ENCODE peak calls at places on chromosomes 3 and 15, in five cellular contexts. One of them, this sample, is unnamed.
A peak's percentile ranks its signal among the peaks of the same experiment; 100 is the strongest.

GRCh38 chr3:99709686-99710085 is 71.3 kb downstream of the COL8A1 start:
- DNase-seq in IMR-90: no peak
- DNase-seq in substantia nigra: no peak
- DNase-seq in EL: no peak
- DNase-seq in body of pancreas: no peak
- DNase-seq in this sample: no peak

GRCh38 chr3:13275376-13276005 is 144.6 kb downstream of the NUP210 start:
- DNase-seq in IMR-90: no peak
- DNase-seq in substantia nigra: no peak
- DNase-seq in EL: no peak
- DNase-seq in body of pancreas: no peak
- DNase-seq in this sample: no peak

GRCh38 chr15:92705693-92706618 is 50.4 kb upstream of the FAM174B start:
- DNase-seq in IMR-90: no peak
- DNase-seq in substantia nigra: no peak
- DNase-seq in EL: no peak
- DNase-seq in body of pancreas: no peak
- DNase-seq in this sample: no peak

GRCh38 chr3:186583820-186584219 is 13.3 kb downstream of the DNAJB11 start:
- DNase-seq in IMR-90: peak; percentile 74
- DNase-seq in substantia nigra: no peak
- DNase-seq in EL: no peak
- DNase-seq in body of pancreas: no peak
- DNase-seq in this sample: no peak

GRCh38 chr3:43210049-43211027 is 76.0 kb upstream of the SNRK start:
- DNase-seq in IMR-90: no peak
- DNase-seq in substantia nigra: no peak
- DNase-seq in EL: no peak
- DNase-seq in body of pancreas: peak; percentile 57
- DNase-seq in this sample: no peak

GRCh38 chr3:79032686-79033318 is 735.0 kb downstream of the ROBO1 start:
- DNase-seq in IMR-90: peak; percentile 67
- DNase-seq in substantia nigra: no peak
- DNase-seq in EL: peak; percentile 68
- DNase-seq in body of pancreas: peak; percentile 10
- DNase-seq in this sample: peak; percentile 48

GRCh38 chr15:66006986-66007385 is 137.7 kb downstream of the RAB11A start:
- DNase-seq in IMR-90: no peak
- DNase-seq in substantia nigra: no peak
- DNase-seq in EL: peak; percentile 7
- DNase-seq in body of pancreas: no peak
- DNase-seq in this sample: peak; percentile 4

GRCh38 chr15:41798607-41799487 is 24.6 kb downstream of the MAPKBP1 start:
- DNase-seq in IMR-90: no peak
- DNase-seq in substantia nigra: no peak
- DNase-seq in EL: peak; percentile 58
- DNase-seq in body of pancreas: no peak
- DNase-seq in this sample: peak; percentile 8

GRCh38 chr3:168417016-168417415 is 321.3 kb upstream of the GOLIM4 start:
- DNase-seq in IMR-90: no peak
- DNase-seq in substantia nigra: no peak
- DNase-seq in EL: no peak
- DNase-seq in body of pancreas: no peak
- DNase-seq in this sample: no peak

GRCh38 chr3:71328917-71329316 is 254.6 kb downstream of the FOXP1 start:
- DNase-seq in IMR-90: no peak
- DNase-seq in substantia nigra: no peak
- DNase-seq in EL: no peak
- DNase-seq in body of pancreas: no peak
- DNase-seq in this sample: no peak

GRCh38 chr15:29888651-29889050 is 66.4 kb upstream of the TJP1 start:
- DNase-seq in IMR-90: peak; percentile 77
- DNase-seq in substantia nigra: no peak
- DNase-seq in EL: peak; percentile 79
- DNase-seq in body of pancreas: no peak
- DNase-seq in this sample: peak; percentile 40

GRCh38 chr3:183015185-183015584 is 34.8 kb upstream of the DCUN1D1 start:
- DNase-seq in IMR-90: no peak
- DNase-seq in substantia nigra: no peak
- DNase-seq in EL: no peak
- DNase-seq in body of pancreas: no peak
- DNase-seq in this sample: no peak

GRCh38 chr3:113838631-113839209 is at the start of gene GRAMD1C:
- DNase-seq in IMR-90: peak; percentile 88
- DNase-seq in substantia nigra: peak; percentile 89
- DNase-seq in EL: peak; percentile 88
- DNase-seq in body of pancreas: peak; percentile 91
- DNase-seq in this sample: peak; percentile 83

GRCh38 chr15:75425966-75426500 is 25.5 kb downstream of the SIN3A start:
- DNase-seq in IMR-90: no peak
- DNase-seq in substantia nigra: no peak
- DNase-seq in EL: no peak
- DNase-seq in body of pancreas: no peak
- DNase-seq in this sample: no peak

GRCh38 chr15:99961011-99961441 is 227.8 kb upstream of the LYSMD4 start:
- DNase-seq in IMR-90: no peak
- DNase-seq in substantia nigra: peak; percentile 8
- DNase-seq in EL: no peak
- DNase-seq in body of pancreas: peak; percentile 38
- DNase-seq in this sample: no peak

GRCh38 chr3:123036352-123037014 is 8.9 kb upstream of the SEMA5B start:
- DNase-seq in IMR-90: peak; percentile 66
- DNase-seq in substantia nigra: no peak
- DNase-seq in EL: peak; percentile 44
- DNase-seq in body of pancreas: no peak
- DNase-seq in this sample: no peak

GRCh38 chr3:67598814-67599556 is 55.4 kb downstream of the SUCLG2 start:
- DNase-seq in IMR-90: no peak
- DNase-seq in substantia nigra: no peak
- DNase-seq in EL: no peak
- DNase-seq in body of pancreas: no peak
- DNase-seq in this sample: no peak

GRCh38 chr15:58551764-58552504 is 120.1 kb downstream of the LIPC start:
- DNase-seq in IMR-90: peak; percentile 96
- DNase-seq in substantia nigra: no peak
- DNase-seq in EL: peak; percentile 87
- DNase-seq in body of pancreas: peak; percentile 27
- DNase-seq in this sample: peak; percentile 90

GRCh38 chr3:64097920-64098319 is 74.6 kb upstream of the PSMD6 start:
- DNase-seq in IMR-90: no peak
- DNase-seq in substantia nigra: no peak
- DNase-seq in EL: no peak
- DNase-seq in body of pancreas: no peak
- DNase-seq in this sample: no peak

GRCh38 chr3:197847866-197848401 is 56.9 kb downstream of the LRCH3 start:
- DNase-seq in IMR-90: peak; percentile 42
- DNase-seq in substantia nigra: no peak
- DNase-seq in EL: peak; percentile 48
- DNase-seq in body of pancreas: no peak
- DNase-seq in this sample: peak; percentile 8

GRCh38 chr3:148737104-148737525 is 39.4 kb downstream of the AGTR1 start:
- DNase-seq in IMR-90: peak; percentile 6
- DNase-seq in substantia nigra: no peak
- DNase-seq in EL: peak; percentile 76
- DNase-seq in body of pancreas: peak; percentile 52
- DNase-seq in this sample: no peak

GRCh38 chr3:125102470-125102869 is 46.7 kb upstream of the HEG1 start:
- DNase-seq in IMR-90: no peak
- DNase-seq in substantia nigra: no peak
- DNase-seq in EL: no peak
- DNase-seq in body of pancreas: no peak
- DNase-seq in this sample: no peak

GRCh38 chr3:88412346-88412745 is 262.6 kb downstream of the C3orf38 start:
- DNase-seq in IMR-90: no peak
- DNase-seq in substantia nigra: no peak
- DNase-seq in EL: no peak
- DNase-seq in body of pancreas: no peak
- DNase-seq in this sample: no peak

GRCh38 chr3:55296035-55296434 is 191.1 kb downstream of the WNT5A start:
- DNase-seq in IMR-90: peak; percentile 80
- DNase-seq in substantia nigra: no peak
- DNase-seq in EL: peak; percentile 30
- DNase-seq in body of pancreas: no peak
- DNase-seq in this sample: peak; percentile 63

GRCh38 chr3:192364296-192364695 is 363.0 kb downstream of the FGF12 start:
- DNase-seq in IMR-90: no peak
- DNase-seq in substantia nigra: no peak
- DNase-seq in EL: no peak
- DNase-seq in body of pancreas: no peak
- DNase-seq in this sample: no peak

GRCh38 chr15:32706704-32707103 is 11.1 kb upstream of the GREM1 start:
- DNase-seq in IMR-90: no peak
- DNase-seq in substantia nigra: no peak
- DNase-seq in EL: peak; percentile 95
- DNase-seq in body of pancreas: no peak
- DNase-seq in this sample: peak; percentile 93

GRCh38 chr15:39471791-39472190 is 109.1 kb upstream of the THBS1 start:
- DNase-seq in IMR-90: peak; percentile 36
- DNase-seq in substantia nigra: no peak
- DNase-seq in EL: no peak
- DNase-seq in body of pancreas: no peak
- DNase-seq in this sample: no peak

GRCh38 chr3:113374078-113374477 is 67.2 kb downstream of the CFAP44 start:
- DNase-seq in IMR-90: no peak
- DNase-seq in substantia nigra: no peak
- DNase-seq in EL: no peak
- DNase-seq in body of pancreas: no peak
- DNase-seq in this sample: no peak

GRCh38 chr3:49930922-49931321 is 1.3 kb upstream of the MON1A start:
- DNase-seq in IMR-90: no peak
- DNase-seq in substantia nigra: no peak
- DNase-seq in EL: peak; percentile 29
- DNase-seq in body of pancreas: no peak
- DNase-seq in this sample: no peak

GRCh38 chr3:59821274-59821673 is 771.4 kb upstream of the CFAP20DC start:
- DNase-seq in IMR-90: no peak
- DNase-seq in substantia nigra: no peak
- DNase-seq in EL: no peak
- DNase-seq in body of pancreas: no peak
- DNase-seq in this sample: no peak

GRCh38 chr3:42275217-42275616 is 9.2 kb upstream of the CCK start:
- DNase-seq in IMR-90: no peak
- DNase-seq in substantia nigra: no peak
- DNase-seq in EL: no peak
- DNase-seq in body of pancreas: no peak
- DNase-seq in this sample: no peak

GRCh38 chr3:159266779-159267178 is 464.9 kb downstream of the MFSD1 start:
- DNase-seq in IMR-90: peak; percentile 6
- DNase-seq in substantia nigra: no peak
- DNase-seq in EL: peak; percentile 51
- DNase-seq in body of pancreas: no peak
- DNase-seq in this sample: peak; percentile 37

GRCh38 chr3:155979746-155980145 is 109.3 kb downstream of the GMPS start:
- DNase-seq in IMR-90: peak; percentile 61
- DNase-seq in substantia nigra: no peak
- DNase-seq in EL: peak; percentile 49
- DNase-seq in body of pancreas: no peak
- DNase-seq in this sample: no peak

GRCh38 chr3:115876860-115877646 is 253.7 kb downstream of the GAP43 start:
- DNase-seq in IMR-90: no peak
- DNase-seq in substantia nigra: no peak
- DNase-seq in EL: no peak
- DNase-seq in body of pancreas: no peak
- DNase-seq in this sample: no peak

GRCh38 chr3:52357151-52358080 is 41.3 kb downstream of the DNAH1 start:
- DNase-seq in IMR-90: no peak
- DNase-seq in substantia nigra: no peak
- DNase-seq in EL: no peak
- DNase-seq in body of pancreas: no peak
- DNase-seq in this sample: no peak

GRCh38 chr15:64775551-64776401 is at the start of gene RBPMS2:
- DNase-seq in IMR-90: peak; percentile 2
- DNase-seq in substantia nigra: no peak
- DNase-seq in EL: peak; percentile 39
- DNase-seq in body of pancreas: peak; percentile 11
- DNase-seq in this sample: no peak

GRCh38 chr3:67691207-67691606 is 36.8 kb upstream of the SUCLG2 start:
- DNase-seq in IMR-90: no peak
- DNase-seq in substantia nigra: no peak
- DNase-seq in EL: no peak
- DNase-seq in body of pancreas: no peak
- DNase-seq in this sample: no peak